ENCODE peak calls at places on chromosomes 16 and 17, in six cellular contexts. One of them, this sample, is unnamed.

GRCh38 chr17:1083451-1084187 is 86.7 kb downstream of the TIMM22 start:
- DNase-seq in prostate gland: peak
- DNase-seq in vagina: no peak
- DNase-seq in HCT116: no peak
- DNase-seq in breast epithelium: no peak
- DNase-seq in GM12878: no peak
- DNase-seq in this sample: no peak

GRCh38 chr17:45342871-45343526 is 26.2 kb upstream of the MAP3K14 start:
- DNase-seq in vagina: peak
- DNase-seq in HCT116: no peak
- DNase-seq in prostate gland: no peak
- DNase-seq in breast epithelium: peak
- DNase-seq in GM12878: no peak
- DNase-seq in this sample: no peak

GRCh38 chr17:81039854-81040758 is 5.2 kb downstream of the BAIAP2 start:
- DNase-seq in HCT116: no peak
- DNase-seq in prostate gland: no peak
- DNase-seq in breast epithelium: no peak
- DNase-seq in vagina: no peak
- DNase-seq in GM12878: no peak
- DNase-seq in this sample: no peak

GRCh38 chr16:25855818-25856217 is 164.1 kb downstream of the HS3ST4 start:
- DNase-seq in breast epithelium: no peak
- DNase-seq in prostate gland: no peak
- DNase-seq in vagina: no peak
- DNase-seq in HCT116: no peak
- DNase-seq in GM12878: no peak
- DNase-seq in this sample: no peak

GRCh38 chr17:77810536-77810935 is 148.0 kb upstream of the TNRC6C start:
- DNase-seq in breast epithelium: no peak
- DNase-seq in HCT116: no peak
- DNase-seq in vagina: no peak
- DNase-seq in prostate gland: no peak
- DNase-seq in GM12878: no peak
- DNase-seq in this sample: no peak

GRCh38 chr17:79838541-79839274 is 532 bp downstream of the CBX4 start:
- DNase-seq in breast epithelium: no peak
- DNase-seq in HCT116: no peak
- DNase-seq in GM12878: no peak
- DNase-seq in prostate gland: peak
- DNase-seq in vagina: no peak
- DNase-seq in this sample: no peak

GRCh38 chr17:41397003-41397665 is at the start of gene KRT31:
- DNase-seq in vagina: no peak
- DNase-seq in breast epithelium: no peak
- DNase-seq in prostate gland: no peak
- DNase-seq in HCT116: no peak
- DNase-seq in GM12878: no peak
- DNase-seq in this sample: no peak

GRCh38 chr16:11100239-11100750 is 155.7 kb downstream of the SOCS1 start:
- DNase-seq in HCT116: peak
- DNase-seq in GM12878: peak
- DNase-seq in vagina: no peak
- DNase-seq in breast epithelium: no peak
- DNase-seq in prostate gland: no peak
- DNase-seq in this sample: no peak

GRCh38 chr17:29368926-29369325 is 21.2 kb upstream of the TAOK1 start:
- DNase-seq in vagina: no peak
- DNase-seq in prostate gland: no peak
- DNase-seq in breast epithelium: no peak
- DNase-seq in GM12878: no peak
- DNase-seq in HCT116: no peak
- DNase-seq in this sample: no peak

GRCh38 chr16:25051446-25052160 is 36.4 kb upstream of the ARHGAP17 start:
- DNase-seq in vagina: no peak
- DNase-seq in HCT116: no peak
- DNase-seq in breast epithelium: no peak
- DNase-seq in GM12878: no peak
- DNase-seq in prostate gland: no peak
- DNase-seq in this sample: no peak

GRCh38 chr16:87789437-87790277 is 23.9 kb upstream of the KLHDC4 start:
- DNase-seq in breast epithelium: peak
- DNase-seq in HCT116: no peak
- DNase-seq in GM12878: no peak
- DNase-seq in prostate gland: no peak
- DNase-seq in vagina: no peak
- DNase-seq in this sample: no peak

GRCh38 chr16:87794485-87795078 is 28.8 kb upstream of the KLHDC4 start:
- DNase-seq in vagina: no peak
- DNase-seq in GM12878: no peak
- DNase-seq in prostate gland: no peak
- DNase-seq in HCT116: no peak
- DNase-seq in breast epithelium: no peak
- DNase-seq in this sample: no peak

GRCh38 chr16:87791295-87792204 is 25.8 kb upstream of the KLHDC4 start:
- DNase-seq in prostate gland: no peak
- DNase-seq in vagina: no peak
- DNase-seq in GM12878: no peak
- DNase-seq in breast epithelium: no peak
- DNase-seq in HCT116: no peak
- DNase-seq in this sample: no peak

GRCh38 chr16:87792205-87792565 is 26.4 kb upstream of the KLHDC4 start:
- DNase-seq in prostate gland: no peak
- DNase-seq in HCT116: no peak
- DNase-seq in GM12878: no peak
- DNase-seq in vagina: no peak
- DNase-seq in breast epithelium: no peak
- DNase-seq in this sample: no peak

DNA sequence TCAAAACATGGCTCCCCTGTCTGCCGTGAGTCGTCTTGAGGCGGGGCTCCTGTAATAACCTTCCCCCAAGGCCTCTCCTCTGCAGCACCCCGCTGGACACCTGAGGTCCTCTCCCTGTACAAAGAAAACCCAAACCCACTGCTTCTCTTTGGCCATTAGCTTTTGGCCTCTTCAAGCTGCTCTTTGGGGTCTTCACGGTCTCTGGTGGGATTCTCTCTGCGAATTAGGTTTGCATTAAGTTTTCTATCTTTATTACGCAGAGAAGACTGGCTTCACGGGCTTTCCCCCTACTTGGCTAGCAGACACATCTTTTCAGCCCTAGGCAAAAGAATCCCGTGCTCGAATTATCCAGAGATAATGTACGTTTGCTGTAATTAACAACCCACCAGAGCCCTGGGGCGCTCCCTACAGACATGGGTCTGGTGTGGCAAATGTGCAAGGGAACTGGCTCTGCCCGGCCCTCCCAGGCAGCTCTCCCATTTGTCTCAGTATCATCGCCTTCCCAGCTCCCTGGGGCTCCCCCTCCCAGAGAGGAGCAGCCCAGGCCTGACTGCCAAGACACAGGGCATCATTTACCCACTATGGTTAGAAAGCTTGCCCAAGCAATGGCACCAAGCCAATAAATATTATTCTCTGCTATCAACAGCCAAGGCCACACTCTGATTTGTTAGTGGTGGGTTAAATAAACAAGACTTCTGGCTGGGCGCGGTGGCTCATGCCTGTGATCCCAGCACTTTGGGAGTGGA is 24.7 kb upstream of the KLHDC4 start:
- DNase-seq in vagina: no peak
- DNase-seq in GM12878: no peak
- DNase-seq in prostate gland: no peak
- DNase-seq in HCT116: no peak
- DNase-seq in breast epithelium: no peak
- DNase-seq in this sample: no peak
- TF ChIP-seq POLR2AphosphoS5 in vagina: no peak
- TF ChIP-seq POLR2AphosphoS5 in GM12878: no peak
- TF ChIP-seq POLR2AphosphoS5 in prostate gland: peak
- TF ChIP-seq POLR2AphosphoS5 in HCT116: no peak
- TF ChIP-seq POLR2AphosphoS5 in breast epithelium: no peak
- TF ChIP-seq POLR2AphosphoS5 in this sample: no peak

GRCh38 chr16:180921-181667 is 835 bp downstream of the HBQ1 start:
- DNase-seq in breast epithelium: peak
- DNase-seq in vagina: no peak
- DNase-seq in prostate gland: peak
- DNase-seq in HCT116: peak
- DNase-seq in GM12878: peak
- DNase-seq in this sample: no peak
- TF ChIP-seq POLR2AphosphoS5 in breast epithelium: peak
- TF ChIP-seq POLR2AphosphoS5 in vagina: no peak
- TF ChIP-seq POLR2AphosphoS5 in prostate gland: no peak
- TF ChIP-seq POLR2AphosphoS5 in HCT116: peak
- TF ChIP-seq POLR2AphosphoS5 in GM12878: no peak
- TF ChIP-seq POLR2AphosphoS5 in this sample: peak

GRCh38 chr17:46851029-46851741 is at the start of gene WNT9B:
- DNase-seq in breast epithelium: no peak
- DNase-seq in GM12878: no peak
- DNase-seq in prostate gland: peak
- DNase-seq in vagina: no peak
- DNase-seq in HCT116: no peak
- DNase-seq in this sample: no peak
- TF ChIP-seq POLR2AphosphoS5 in breast epithelium: no peak
- TF ChIP-seq POLR2AphosphoS5 in GM12878: no peak
- TF ChIP-seq POLR2AphosphoS5 in prostate gland: no peak
- TF ChIP-seq POLR2AphosphoS5 in vagina: no peak
- TF ChIP-seq POLR2AphosphoS5 in HCT116: no peak
- TF ChIP-seq POLR2AphosphoS5 in this sample: no peak

DNA sequence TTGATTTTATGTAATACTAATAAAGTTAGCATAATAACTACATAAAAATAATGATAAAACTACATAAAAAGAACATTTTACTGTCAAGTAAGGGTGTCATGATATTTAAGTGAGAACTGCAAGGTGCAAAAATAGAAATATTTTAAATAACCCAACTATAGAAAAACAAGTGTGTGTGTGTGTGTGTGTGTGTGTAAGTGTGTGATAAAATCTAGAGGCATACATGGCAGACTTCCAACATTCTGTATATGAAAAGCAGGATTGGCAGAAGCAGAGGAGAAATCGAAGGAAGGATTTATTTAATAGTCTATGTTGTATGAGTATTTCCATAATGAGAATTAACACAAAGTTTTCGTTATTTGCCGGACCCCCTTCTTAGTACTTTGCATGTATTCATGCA is 334.1 kb downstream of the KCNJ2 start:
- DNase-seq in HCT116: no peak
- DNase-seq in GM12878: no peak
- DNase-seq in prostate gland: no peak
- DNase-seq in breast epithelium: no peak
- DNase-seq in vagina: no peak
- DNase-seq in this sample: no peak
- TF ChIP-seq POLR2AphosphoS5 in HCT116: no peak
- TF ChIP-seq POLR2AphosphoS5 in GM12878: no peak
- TF ChIP-seq POLR2AphosphoS5 in prostate gland: no peak
- TF ChIP-seq POLR2AphosphoS5 in breast epithelium: no peak
- TF ChIP-seq POLR2AphosphoS5 in vagina: no peak
- TF ChIP-seq POLR2AphosphoS5 in this sample: no peak

DNA sequence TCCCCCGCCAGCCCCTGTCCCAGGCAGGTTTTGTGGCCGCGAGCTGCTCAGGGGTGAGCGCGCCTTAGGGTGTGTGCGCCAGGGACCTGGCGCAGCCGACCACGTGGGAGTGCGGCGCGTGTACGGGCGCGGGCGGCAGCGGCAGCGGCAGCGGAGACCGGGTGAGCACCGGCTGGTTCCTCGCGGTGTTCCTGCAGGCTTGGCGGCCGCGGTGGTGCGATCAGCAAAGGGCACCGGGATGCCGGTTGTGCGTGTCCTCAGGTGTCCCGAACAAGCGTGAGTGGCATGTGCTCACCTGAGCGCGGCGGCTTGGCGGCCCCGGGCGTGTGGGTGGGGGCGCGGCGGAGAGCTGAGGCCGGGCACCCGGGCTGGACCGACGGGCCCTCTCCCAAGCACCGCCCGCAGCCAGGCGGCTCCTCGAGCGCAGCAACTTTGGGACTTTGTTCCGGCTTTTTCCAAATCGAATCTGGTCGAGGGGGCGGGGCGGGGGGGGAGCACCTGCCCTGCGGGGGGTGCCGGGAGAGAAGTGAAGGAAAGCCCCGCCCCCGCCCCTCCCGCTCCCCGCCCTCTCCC is 331 bp upstream of the HSD11B2 start:
- DNase-seq in prostate gland: peak
- DNase-seq in vagina: no peak
- DNase-seq in HCT116: no peak
- DNase-seq in breast epithelium: no peak
- DNase-seq in GM12878: no peak
- DNase-seq in this sample: no peak
- TF ChIP-seq POLR2AphosphoS5 in prostate gland: no peak
- TF ChIP-seq POLR2AphosphoS5 in vagina: no peak
- TF ChIP-seq POLR2AphosphoS5 in HCT116: peak
- TF ChIP-seq POLR2AphosphoS5 in breast epithelium: no peak
- TF ChIP-seq POLR2AphosphoS5 in GM12878: no peak
- TF ChIP-seq POLR2AphosphoS5 in this sample: no peak

DNA sequence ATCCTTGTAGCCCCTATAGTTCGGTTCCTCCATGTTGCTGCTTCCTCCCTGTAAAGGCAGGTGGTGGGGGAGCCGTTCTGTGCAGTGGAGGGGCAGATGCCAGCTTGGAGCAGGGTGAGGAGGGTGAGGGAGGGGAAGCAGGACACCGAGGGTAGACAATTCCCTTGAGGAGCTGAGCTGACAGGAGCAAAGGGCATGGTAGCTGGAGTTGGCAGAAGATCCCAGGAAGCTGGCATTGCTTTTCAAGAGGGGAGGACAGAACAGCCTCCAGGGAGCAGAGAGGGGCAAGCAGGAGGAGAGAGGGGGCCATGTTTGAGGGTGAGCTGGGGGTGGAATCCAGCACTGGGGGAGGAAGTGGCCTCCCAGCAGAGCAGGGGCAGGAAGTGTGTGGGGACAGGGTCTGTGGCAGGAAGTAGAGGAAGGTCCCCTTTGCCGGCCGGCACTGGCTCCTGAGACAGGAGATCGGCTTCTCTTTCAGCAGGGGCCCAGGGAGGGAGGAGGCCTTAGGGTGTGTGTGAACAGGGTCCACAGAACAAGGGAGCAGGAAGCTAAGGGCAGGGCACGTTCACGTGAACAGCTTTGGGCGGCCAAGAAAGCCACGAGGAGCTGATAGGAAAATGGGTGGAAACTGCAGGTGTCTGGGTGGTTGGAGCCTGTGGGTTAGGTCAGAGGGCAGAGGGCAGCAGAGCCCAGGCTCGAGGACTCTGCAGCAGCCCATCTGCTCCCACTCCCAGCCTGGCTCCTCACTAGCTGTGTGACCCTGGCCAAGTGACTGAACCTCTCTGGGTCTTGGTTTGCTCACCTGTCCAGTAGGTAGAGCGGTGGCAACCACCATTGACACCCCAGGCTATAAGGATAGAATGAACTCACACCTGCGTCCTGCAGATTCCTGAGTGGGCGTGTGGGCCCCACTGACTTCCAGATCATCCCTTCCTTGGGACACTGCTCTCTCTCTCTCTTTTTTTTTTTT is 17.5 kb upstream of the SPNS2 start:
- DNase-seq in prostate gland: no peak
- DNase-seq in breast epithelium: no peak
- DNase-seq in HCT116: no peak
- DNase-seq in GM12878: no peak
- DNase-seq in vagina: no peak
- DNase-seq in this sample: no peak
- TF ChIP-seq POLR2AphosphoS5 in prostate gland: no peak
- TF ChIP-seq POLR2AphosphoS5 in breast epithelium: no peak
- TF ChIP-seq POLR2AphosphoS5 in HCT116: no peak
- TF ChIP-seq POLR2AphosphoS5 in GM12878: no peak
- TF ChIP-seq POLR2AphosphoS5 in vagina: no peak
- TF ChIP-seq POLR2AphosphoS5 in this sample: no peak

This sample was measured in Panc1.